ENCODE peak calls at places on chromosomes 5 and 9, in seven cellular contexts. C, Z, B, Y, G, R and F are unnamed samples.

GRCh38 chr9:107890921-107891465 is 401.4 kb upstream of the KLF4 start:
- DNase-seq in C (no peak), Z (no peak), B (peak), Y (no peak), G (no peak), R (no peak), F (no peak)

GRCh38 chr5:36155291-36155690 is 3.4 kb downstream of the SKP2 start:
- DNase-seq in C (no peak), Z (no peak), B (no peak), Y (no peak), G (no peak), R (no peak), F (no peak)

GRCh38 chr5:106956901-106957300 is 713.8 kb downstream of the EFNA5 start:
- DNase-seq in C (no peak), Z (no peak), B (no peak), Y (no peak), G (no peak), R (no peak), F (no peak)

GRCh38 chr5:35369965-35370790 is 139.9 kb upstream of the PRLR start:
- DNase-seq in C (no peak), Z (no peak), B (no peak), Y (no peak), G (no peak), R (no peak), F (no peak)

GRCh38 chr9:20618361-20618799 is 3.9 kb downstream of the MLLT3 start:
- DNase-seq in C (no peak), Z (no peak), B (peak), Y (no peak), G (peak), R (no peak), F (no peak)

GRCh38 chr5:119515192-119515591 is 62.9 kb downstream of the HSD17B4 start:
- DNase-seq in C (no peak), Z (no peak), B (peak), Y (no peak), G (no peak), R (no peak), F (no peak)

GRCh38 chr5:75009559-75010230 is 42.7 kb downstream of the GCNT4 start:
- DNase-seq in C (no peak), Z (no peak), B (no peak), Y (no peak), G (no peak), R (no peak), F (no peak)

GRCh38 chr5:154476343-154477213 is 1.4 kb downstream of the HAND1 start:
- DNase-seq in C (peak), Z (no peak), B (no peak), Y (no peak), G (no peak), R (no peak), F (no peak)

GRCh38 chr9:114166606-114167572 is 11.6 kb downstream of the COL27A1 start:
- DNase-seq in C (no peak), Z (no peak), B (no peak), Y (no peak), G (no peak), R (no peak), F (no peak)

GRCh38 chr5:73917433-73917832 is 291.4 kb downstream of the ARHGEF28 start:
- DNase-seq in C (no peak), Z (no peak), B (no peak), Y (no peak), G (peak), R (peak), F (no peak)

GRCh38 chr5:177557041-177557647 is 2.8 kb upstream of the FAM193B start:
- DNase-seq in C (no peak), Z (no peak), B (no peak), Y (no peak), G (no peak), R (no peak), F (peak)

GRCh38 chr9:15697459-15697858 is 144.6 kb downstream of the CCDC171 start:
- DNase-seq in C (no peak), Z (no peak), B (peak), Y (no peak), G (no peak), R (no peak), F (no peak)

GRCh38 chr5:9852686-9853085 is 222.5 kb upstream of the TAS2R1 start:
- DNase-seq in C (no peak), Z (no peak), B (peak), Y (no peak), G (no peak), R (no peak), F (no peak)

GRCh38 chr9:68457803-68458202 is 82.9 kb downstream of the TMEM252 start:
- DNase-seq in C (no peak), Z (no peak), B (no peak), Y (no peak), G (no peak), R (no peak), F (no peak)

GRCh38 chr5:173474881-173475287 is 141.6 kb downstream of the BOD1 start:
- DNase-seq in C (no peak), Z (no peak), B (peak), Y (no peak), G (no peak), R (no peak), F (no peak)

GRCh38 chr5:164649266-164649665 is 1143.8 kb downstream of the MAT2B start:
- DNase-seq in C (no peak), Z (no peak), B (no peak), Y (no peak), G (no peak), R (no peak), F (no peak)

GRCh38 chr5:137695651-137696428 is 40.0 kb downstream of the KLHL3 start:
- DNase-seq in C (no peak), Z (no peak), B (no peak), Y (no peak), G (no peak), R (no peak), F (peak)

GRCh38 chr5:109387408-109387974 is 22.3 kb downstream of the PJA2 start:
- DNase-seq in C (no peak), Z (no peak), B (no peak), Y (no peak), G (no peak), R (no peak), F (no peak)

GRCh38 chr9:103126494-103126893 is 131.4 kb downstream of the CYLC2 start:
- DNase-seq in C (no peak), Z (no peak), B (no peak), Y (no peak), G (no peak), R (no peak), F (no peak)

GRCh38 chr5:80816590-80816989 is 143.6 kb upstream of the RASGRF2 start:
- DNase-seq in C (no peak), Z (no peak), B (no peak), Y (no peak), G (no peak), R (no peak), F (no peak)

GRCh38 chr5:130708744-130709143 is 456.3 kb downstream of the HINT1 start:
- DNase-seq in C (no peak), Z (no peak), B (no peak), Y (no peak), G (no peak), R (no peak), F (no peak)

GRCh38 chr9:4741365-4742031 is 496 bp upstream of the AK3 start:
- DNase-seq in C (peak), Z (peak), B (no peak), Y (no peak), G (peak), R (peak), F (peak)
- TF ChIP-seq POLR2A in C (no peak), Z (no peak), B (no peak), Y (no peak), G (no peak), R (no peak), F (no peak)

GRCh38 chr9:111658943-111659342 is 2.5 kb upstream of the GNG10 start:
- DNase-seq in C (no peak), Z (no peak), B (no peak), Y (no peak), G (no peak), R (no peak), F (peak)

GRCh38 chr9:111659706-111660105 is 1.7 kb upstream of the GNG10 start:
- DNase-seq in C (no peak), Z (no peak), B (no peak), Y (no peak), G (no peak), R (no peak), F (no peak)

GRCh38 chr9:111661802-111662491 is 542 bp downstream of the GNG10 start:
- DNase-seq in C (peak), Z (peak), B (peak), Y (no peak), G (peak), R (peak), F (peak)

GRCh38 chr9:111662851-111663823 is 1.7 kb downstream of the GNG10 start:
- DNase-seq in C (no peak), Z (no peak), B (no peak), Y (peak), G (no peak), R (no peak), F (peak)

GRCh38 chr9:111661150-111661801 is at the start of gene GNG10:
- DNase-seq in C (peak), Z (peak), B (peak), Y (no peak), G (peak), R (peak), F (peak)
- TF ChIP-seq POLR2A in C (no peak), Z (peak), B (peak), Y (no peak), G (peak), R (no peak), F (no peak)

DNA sequence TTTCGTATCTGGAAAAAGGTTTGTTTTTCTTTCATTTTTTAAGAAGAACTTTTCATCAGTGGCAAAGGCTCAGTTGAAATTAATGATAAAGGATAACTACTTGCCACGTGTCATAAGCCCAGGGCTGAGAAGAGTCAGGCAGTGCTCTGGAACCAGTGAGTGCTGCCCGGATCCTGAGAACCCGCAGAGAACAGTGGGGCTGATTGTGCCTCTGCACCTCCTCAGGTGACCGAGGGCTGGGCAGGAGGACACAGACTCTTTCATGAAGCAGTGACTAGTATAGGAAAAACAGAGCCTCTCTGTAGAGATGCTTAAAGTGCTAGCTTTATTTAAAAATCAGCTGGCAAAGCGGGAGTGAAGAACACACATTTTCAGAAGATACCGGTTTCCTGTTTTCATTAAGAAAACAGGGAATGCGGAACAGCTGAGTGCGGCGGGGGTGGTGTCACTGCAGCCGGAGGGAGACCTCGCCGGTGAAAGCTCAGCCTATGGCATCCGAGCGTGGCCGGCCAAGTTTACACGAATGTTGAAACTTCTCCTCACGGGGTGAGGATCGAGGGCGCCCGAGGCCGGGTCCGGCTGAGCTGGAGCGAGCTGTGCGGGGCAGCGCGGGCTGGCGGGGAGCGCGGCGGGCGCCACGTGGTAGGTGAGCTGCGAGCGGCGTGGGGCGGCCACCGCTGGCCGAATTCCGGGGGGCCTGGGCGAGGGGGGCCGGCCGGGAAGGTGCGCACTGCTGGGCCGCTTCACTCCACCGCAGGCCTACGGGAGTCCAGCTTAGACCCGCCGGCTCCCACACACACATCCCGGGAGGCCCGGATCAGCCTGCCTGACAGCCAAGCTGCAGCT is 134.7 kb upstream of the DMRT1 start:
- DNase-seq in C (peak), Z (peak), B (peak), Y (no peak), G (peak), R (peak), F (no peak)
- TF ChIP-seq POLR2A in C (no peak), Z (no peak), B (no peak), Y (no peak), G (no peak), R (no peak), F (peak)

GRCh38 chr5:128765448-128766061 is 199.7 kb upstream of the SLC27A6 start:
- DNase-seq in C (no peak), Z (no peak), B (no peak), Y (no peak), G (no peak), R (no peak), F (no peak)

GRCh38 chr5:128763324-128763723 is 202.0 kb upstream of the SLC27A6 start:
- DNase-seq in C (no peak), Z (no peak), B (no peak), Y (no peak), G (no peak), R (no peak), F (no peak)

GRCh38 chr5:128770907-128771306 is 194.4 kb upstream of the SLC27A6 start:
- DNase-seq in C (no peak), Z (no peak), B (no peak), Y (no peak), G (no peak), R (no peak), F (no peak)

DNA sequence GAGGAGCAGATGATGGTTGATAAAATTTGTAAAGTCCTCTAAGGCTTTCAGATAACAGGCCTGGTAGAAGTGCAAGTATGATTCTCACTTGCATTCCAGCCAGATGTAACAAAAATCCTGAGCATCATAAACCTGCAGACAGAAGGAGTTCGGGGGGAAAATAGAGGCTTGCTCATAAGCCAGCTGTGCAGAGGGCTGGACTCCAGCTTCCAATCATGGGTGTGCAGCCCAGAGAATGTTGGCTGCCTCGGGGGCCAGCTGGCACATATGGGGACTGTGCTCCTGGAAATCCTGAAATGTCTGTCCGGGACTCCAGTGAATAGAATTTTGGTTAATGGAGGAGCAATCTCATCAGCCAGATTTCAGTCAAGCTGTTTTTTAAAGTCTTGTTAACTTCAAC is 200.4 kb upstream of the SLC27A6 start:
- DNase-seq in C (no peak), Z (no peak), B (no peak), Y (no peak), G (no peak), R (no peak), F (no peak)
- TF ChIP-seq POLR2A in C (no peak), Z (no peak), B (no peak), Y (no peak), G (no peak), R (no peak), F (no peak)

DNA sequence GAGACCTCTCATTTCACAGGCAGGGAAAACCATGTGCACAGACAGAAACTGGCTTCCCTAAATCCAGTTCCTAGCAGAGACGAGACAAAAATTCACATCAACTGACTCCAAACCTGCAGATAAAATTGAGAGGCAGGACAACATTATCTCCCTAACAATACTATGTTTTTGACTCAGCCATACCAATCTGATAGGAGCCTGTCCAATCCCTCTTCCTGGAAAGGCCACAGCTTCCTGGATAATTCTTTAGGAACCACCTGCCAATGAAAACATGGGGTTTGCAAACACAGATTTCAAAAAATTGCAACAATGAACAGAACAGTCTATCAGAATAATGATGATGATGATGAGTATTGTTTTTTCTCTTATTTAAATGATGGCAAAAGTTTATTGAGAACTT is 22.4 kb downstream of the SH3TC2 start:
- DNase-seq in C (no peak), Z (no peak), B (no peak), Y (no peak), G (no peak), R (no peak), F (no peak)
- TF ChIP-seq POLR2A in C (no peak), Z (no peak), B (no peak), Y (no peak), G (no peak), R (no peak), F (no peak)

DNA sequence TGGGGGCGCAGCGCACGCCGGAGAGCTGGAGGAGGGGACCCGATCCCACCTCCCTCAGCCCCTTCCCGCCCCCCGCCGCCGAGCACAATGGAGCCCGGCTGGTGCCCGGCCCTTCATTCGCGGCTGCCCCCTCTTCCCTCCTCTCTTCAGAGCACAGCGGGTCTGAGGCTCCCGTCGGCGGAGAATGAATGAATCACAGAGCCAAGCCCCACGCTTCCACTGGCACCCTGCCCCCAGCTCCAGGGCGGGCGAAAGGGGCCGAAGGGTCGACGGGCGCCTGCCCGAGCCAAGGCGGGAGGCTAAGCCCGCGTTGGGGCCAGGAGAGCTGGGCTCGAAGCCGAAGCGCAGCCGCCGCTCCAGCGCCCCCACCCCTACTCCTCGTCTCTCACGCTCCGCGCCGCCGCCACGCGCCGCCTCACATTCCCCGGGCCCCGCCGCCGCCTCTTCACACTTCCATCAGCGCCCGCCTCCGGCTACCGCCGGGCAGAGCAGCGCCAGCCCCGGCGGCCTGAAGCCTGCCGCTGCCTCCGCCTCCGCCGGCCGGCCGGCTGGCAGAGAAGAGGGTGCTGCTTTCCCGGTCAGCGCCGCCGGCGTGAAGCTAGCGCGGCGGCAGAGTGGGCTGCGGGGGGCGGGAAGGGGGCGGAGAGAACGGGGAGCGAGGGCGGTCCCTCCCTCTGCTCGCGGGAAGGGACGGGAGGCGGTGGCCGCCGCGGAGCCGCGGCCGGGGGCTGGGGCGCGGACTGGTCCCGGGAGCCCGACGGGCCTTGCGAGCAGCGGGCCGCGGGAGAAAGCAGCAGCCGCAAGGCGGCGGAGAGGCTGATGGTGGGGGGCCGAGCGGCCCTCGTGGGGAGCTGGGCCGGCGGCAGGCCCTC is at the start of gene HOMER1:
- DNase-seq in C (peak), Z (peak), B (peak), Y (no peak), G (peak), R (peak), F (peak)
- TF ChIP-seq POLR2A in C (no peak), Z (no peak), B (peak), Y (no peak), G (no peak), R (no peak), F (no peak)

GRCh38 chr9:14320272-14321245 is 6.6 kb upstream of the NFIB start:
- DNase-seq in C (no peak), Z (no peak), B (peak), Y (no peak), G (no peak), R (no peak), F (peak)

GRCh38 chr9:14323083-14323968 is 9.4 kb upstream of the NFIB start:
- DNase-seq in C (no peak), Z (no peak), B (no peak), Y (no peak), G (no peak), R (no peak), F (peak)

GRCh38 chr9:14323969-14324366 is 10.0 kb upstream of the NFIB start:
- DNase-seq in C (no peak), Z (no peak), B (no peak), Y (no peak), G (no peak), R (no peak), F (no peak)

GRCh38 chr9:14321517-14322125 is 7.7 kb upstream of the NFIB start:
- DNase-seq in C (no peak), Z (no peak), B (no peak), Y (no peak), G (no peak), R (no peak), F (peak)

GRCh38 chr9:14322211-14323082 is 8.5 kb upstream of the NFIB start:
- DNase-seq in C (peak), Z (peak), B (peak), Y (no peak), G (peak), R (peak), F (peak)
- TF ChIP-seq POLR2A in C (no peak), Z (peak), B (no peak), Y (no peak), G (peak), R (no peak), F (peak)

DNA sequence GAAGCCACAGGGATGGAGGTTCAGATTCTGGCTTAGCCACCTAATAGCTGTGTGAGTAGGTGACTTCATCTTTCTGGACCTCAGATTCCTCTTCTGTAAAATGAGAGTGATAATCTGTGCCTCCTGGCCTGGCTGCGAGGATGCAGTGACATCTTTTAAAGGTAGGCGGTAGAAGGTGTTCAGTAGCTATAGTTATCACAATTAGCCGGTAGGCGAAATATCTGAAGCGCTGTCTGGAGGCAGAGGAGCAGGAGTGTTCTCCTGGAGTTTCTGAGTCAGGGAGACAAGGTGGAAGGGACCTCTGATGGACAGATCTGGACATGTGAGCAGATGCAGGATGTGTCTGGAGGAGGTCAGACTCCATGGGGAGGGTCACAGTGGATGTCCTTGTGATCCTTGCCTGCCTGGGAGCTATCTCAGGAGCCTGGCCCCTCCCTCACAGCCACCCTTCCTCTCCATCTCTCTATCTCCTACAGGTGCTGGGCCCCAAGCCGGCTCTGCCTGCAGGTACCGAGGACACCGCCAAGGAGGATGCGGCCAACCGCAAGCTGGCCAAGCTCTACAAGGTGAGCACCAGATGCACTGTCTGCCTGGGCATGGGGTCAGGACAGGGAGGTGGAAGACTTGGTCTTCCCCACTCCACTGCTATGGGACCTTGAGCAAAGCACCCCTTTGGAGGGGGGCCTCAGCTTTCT is 45.6 kb downstream of the GSN start:
- DNase-seq in C (no peak), Z (no peak), B (no peak), Y (no peak), G (no peak), R (no peak), F (no peak)
- TF ChIP-seq POLR2A in C (no peak), Z (no peak), B (no peak), Y (no peak), G (no peak), R (no peak), F (no peak)

GRCh38 chr9:124411514-124412227 is 3.6 kb downstream of the PSMB7 start:
- DNase-seq in C (no peak), Z (no peak), B (peak), Y (no peak), G (no peak), R (no peak), F (no peak)
- TF ChIP-seq POLR2A in C (no peak), Z (no peak), B (peak), Y (no peak), G (no peak), R (no peak), F (no peak)